ENCODE peak calls at places on chromosomes 3 and 15, in eight cellular contexts. J, Q, O, Y, T, S, U and Z are unnamed samples.
A peak's percentile ranks its signal among the peaks of the same experiment; 100 is the strongest.

GRCh38 chr3:82058809-82059208 is 297.4 kb upstream of the GBE1 start:
- DNase-seq in U (no peak), T (no peak), Q (no peak), J (no peak), O (peak; percentile 7), S (no peak), Y (no peak), Z (no peak)

GRCh38 chr15:29942144-29942543 is 119.9 kb upstream of the TJP1 start:
- DNase-seq in Y (no peak), U (no peak), Q (no peak), J (no peak), S (peak; percentile 39), T (no peak), O (no peak), Z (no peak)

GRCh38 chr3:55828712-55829111 is 341.6 kb upstream of the WNT5A start:
- DNase-seq in S (no peak), U (no peak), Y (no peak), T (no peak), J (peak; percentile 46), Q (no peak), O (no peak), Z (no peak)

GRCh38 chr15:78061963-78062427 is 15.5 kb downstream of the TBC1D2B start:
- DNase-seq in O (no peak), U (peak; percentile 81), S (no peak), T (no peak), Y (no peak), Q (no peak), J (peak; percentile 53), Z (peak; percentile 44)

GRCh38 chr15:69067296-69067695 is 52.8 kb downstream of the NOX5 start:
- DNase-seq in O (no peak), J (no peak), U (no peak), Y (no peak), Q (no peak), T (no peak), S (no peak), Z (peak; percentile 13)

GRCh38 chr15:56160966-56161365 is 82.7 kb downstream of the RFX7 start:
- DNase-seq in O (no peak), J (peak; percentile 14), Q (no peak), S (no peak), T (no peak), Y (no peak), U (no peak), Z (no peak)

GRCh38 chr3:36540898-36541518 is 160.7 kb downstream of the STAC start:
- DNase-seq in S (peak; percentile 35), Q (no peak), T (no peak), U (no peak), Y (no peak), O (no peak), J (peak; percentile 9), Z (peak; percentile 29)

GRCh38 chr3:125443923-125444322 is 68.8 kb upstream of the ZNF148 start:
- DNase-seq in J (peak; percentile 94), U (no peak), Q (no peak), O (no peak), S (no peak), T (no peak), Y (no peak), Z (no peak)

GRCh38 chr15:73923488-73924164 is 2.6 kb upstream of the LOXL1 start:
- DNase-seq in Q (no peak), T (no peak), S (no peak), U (no peak), Y (no peak), O (no peak), J (no peak), Z (no peak)

GRCh38 chr15:39079296-39079834 is 501.5 kb upstream of the THBS1 start:
- DNase-seq in Y (no peak), U (no peak), O (no peak), J (peak; percentile 94), S (peak; percentile 82), T (no peak), Q (no peak), Z (no peak)

GRCh38 chr3:35643391-35643790 is 4.1 kb downstream of the ARPP21 start:
- DNase-seq in Y (no peak), U (no peak), S (no peak), Q (no peak), J (no peak), O (no peak), T (no peak), Z (no peak)

GRCh38 chr3:159824341-159824740 is 164.3 kb upstream of the IL12A start:
- DNase-seq in S (peak; percentile 88), J (peak; percentile 90), Y (peak; percentile 63), U (no peak), O (peak; percentile 33), Q (no peak), T (peak; percentile 75), Z (no peak)

GRCh38 chr3:162111861-162112260 is 615.3 kb downstream of the OTOL1 start:
- DNase-seq in Y (no peak), T (no peak), S (no peak), Q (no peak), J (no peak), U (no peak), O (no peak), Z (no peak)

GRCh38 chr3:49461443-49462171 is 8.5 kb upstream of the DAG1 start:
- DNase-seq in S (peak; percentile 37), U (no peak), Q (peak; percentile 62), O (no peak), J (peak; percentile 57), Y (no peak), T (no peak), Z (no peak)

GRCh38 chr3:194686816-194687637 is 1.3 kb downstream of the FAM43A start:
- DNase-seq in S (no peak), O (no peak), U (peak; percentile 90), T (peak; percentile 61), Q (no peak), Y (peak; percentile 65), J (peak; percentile 58), Z (peak; percentile 56)

GRCh38 chr15:48177383-48177874 is 666 bp downstream of the MYEF2 start:
- DNase-seq in Y (no peak), Q (no peak), S (peak; percentile 48), T (no peak), U (no peak), O (no peak), J (peak; percentile 62), Z (peak; percentile 63)

DNA sequence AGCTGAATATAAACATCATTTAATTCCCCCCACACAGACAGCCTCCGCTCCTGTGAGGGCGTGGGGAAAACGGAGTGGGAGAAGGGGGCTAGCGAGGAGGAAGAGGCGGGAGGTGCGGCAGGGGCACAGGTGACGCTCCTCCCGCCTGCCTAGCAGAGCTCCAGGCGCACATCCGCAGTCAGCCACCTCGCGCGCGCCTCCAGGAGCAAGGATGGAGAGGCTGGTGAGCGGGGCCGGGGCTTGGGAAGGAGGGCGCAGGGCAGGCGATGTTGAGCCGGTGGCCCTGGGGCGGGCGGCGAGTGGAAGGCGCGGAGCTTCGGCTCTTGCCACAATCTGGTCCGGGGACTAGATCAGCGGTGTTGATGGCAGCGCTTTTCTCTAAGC is at the start of gene CD200:
- DNase-seq in T (peak; percentile 82), J (peak; percentile 16), O (peak; percentile 51), S (no peak), Q (peak; percentile 54), Y (peak; percentile 33), U (peak; percentile 90), Z (no peak)
- TF ChIP-seq POLR2A in T (no peak), J (no peak), O (peak; percentile 56), S (no peak), Q (no peak), Y (no peak), U (no peak), Z (no peak)

DNA sequence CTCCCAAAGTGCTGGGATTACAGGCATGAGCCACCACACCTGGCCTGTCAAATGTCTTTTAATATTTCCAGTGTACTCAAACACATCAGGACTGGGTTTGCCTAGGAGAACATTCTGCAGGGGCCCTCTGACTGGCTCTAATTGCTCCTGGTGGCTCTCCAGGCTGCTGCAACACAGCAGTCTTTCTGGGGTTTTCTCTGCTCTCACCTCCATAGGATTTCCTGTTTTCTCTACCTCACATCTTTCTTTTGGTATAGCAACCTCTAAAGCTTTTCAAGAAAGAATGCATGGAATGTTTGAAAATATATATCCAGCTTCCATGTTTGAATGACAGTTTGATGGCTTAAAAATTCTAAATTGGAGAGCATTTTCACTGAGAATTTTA is 83.3 kb upstream of the IGSF10 start:
- DNase-seq in T (no peak), Y (no peak), J (no peak), S (no peak), Q (no peak), U (no peak), O (no peak), Z (no peak)
- TF ChIP-seq POLR2A in T (no peak), Y (no peak), J (no peak), S (no peak), Q (no peak), U (no peak), O (no peak), Z (no peak)

DNA sequence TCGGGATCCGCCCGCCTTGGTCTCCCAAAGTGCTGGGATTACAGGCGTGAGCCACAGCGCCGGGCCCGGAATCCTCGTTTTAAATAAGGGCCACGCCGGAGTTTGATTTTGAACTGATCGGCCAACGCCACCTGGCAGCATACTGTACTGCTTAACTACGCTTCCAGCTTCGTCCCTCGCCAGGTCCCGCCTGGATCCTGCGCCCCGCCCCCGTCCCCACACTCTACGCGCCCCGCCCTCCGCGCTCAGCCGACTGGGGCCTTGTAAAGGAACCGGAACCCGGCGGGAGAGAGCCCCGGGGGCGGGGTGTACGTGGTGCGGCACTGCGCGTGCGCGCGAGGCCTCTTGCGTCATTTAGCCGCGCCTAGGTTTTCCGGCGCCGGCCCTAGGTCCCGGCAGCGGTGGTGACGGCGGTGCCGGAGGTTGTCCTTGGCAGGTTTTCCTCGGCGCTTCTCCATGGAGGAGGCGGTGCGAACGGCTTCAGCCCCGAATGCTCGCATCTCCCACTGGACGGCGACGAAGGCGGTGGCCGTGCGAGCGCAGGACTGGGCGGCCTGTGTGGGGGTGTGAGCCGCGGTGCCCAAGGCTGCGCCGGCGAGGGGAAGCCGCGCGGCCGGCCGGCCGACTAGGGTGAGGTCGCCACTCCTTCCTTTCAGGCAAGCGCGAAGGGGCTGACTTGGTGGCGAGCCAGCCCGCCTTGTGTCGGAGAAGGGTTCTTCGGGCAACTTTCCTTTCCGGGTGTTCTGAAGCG is at the start of gene NIPA2:
- DNase-seq in T (peak; percentile 99), U (peak; percentile 100), O (peak; percentile 97), S (peak; percentile 99), Y (peak; percentile 98), Q (peak; percentile 98), J (peak; percentile 97), Z (peak; percentile 98)
- TF ChIP-seq POLR2A in T (peak; percentile 94), U (no peak), O (peak; percentile 81), S (peak; percentile 85), Y (peak; percentile 88), Q (peak; percentile 78), J (peak; percentile 86), Z (peak; percentile 90)

DNA sequence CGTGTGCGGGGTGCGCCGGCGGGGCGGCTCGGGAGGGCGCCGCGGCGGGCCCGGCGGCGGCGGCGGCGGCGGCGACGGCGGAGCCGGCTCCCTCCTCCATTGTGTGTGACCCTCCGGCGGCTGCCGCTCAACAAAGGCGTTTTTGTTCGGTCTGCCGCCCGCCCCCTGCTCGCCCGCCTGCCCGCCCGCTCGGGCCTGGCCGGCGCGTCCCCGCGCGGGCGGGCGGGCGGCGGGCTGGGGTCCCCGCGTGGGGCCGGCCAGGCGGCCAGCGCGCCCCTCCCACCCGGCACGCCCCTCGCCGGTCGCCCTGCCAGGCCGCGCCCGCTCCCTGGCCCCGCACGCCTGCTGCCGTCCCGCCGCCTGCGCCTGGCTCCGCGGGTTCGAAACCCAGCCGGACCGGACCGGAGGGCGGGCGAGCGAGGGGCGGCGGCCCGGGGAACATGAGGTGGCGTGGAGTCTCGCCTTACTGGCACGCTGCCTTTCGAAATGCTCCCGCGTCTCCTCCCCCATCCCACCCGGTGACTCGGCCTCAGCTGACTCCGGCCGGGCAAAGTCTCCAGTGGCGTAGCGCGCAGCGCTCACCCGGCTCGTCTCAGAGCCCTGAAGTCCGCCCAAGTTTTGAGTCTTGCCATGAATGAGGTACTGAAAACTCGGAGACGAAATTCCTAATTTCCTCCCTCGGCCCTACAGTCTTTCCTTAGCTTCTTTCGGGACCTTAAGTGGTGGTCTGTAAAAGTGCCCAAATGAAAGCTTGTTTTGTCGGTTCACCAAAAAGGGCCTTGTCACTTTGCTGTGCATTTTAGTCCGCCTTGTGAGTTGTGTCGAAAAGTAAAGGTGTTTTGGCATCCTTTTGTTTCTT is 604 bp downstream of the MAPK6 start:
- DNase-seq in J (peak; percentile 89), S (peak; percentile 91), Y (peak; percentile 90), Q (peak; percentile 84), O (peak; percentile 69), U (peak; percentile 97), T (peak; percentile 93), Z (peak; percentile 92)
- TF ChIP-seq POLR2A in J (peak; percentile 92), S (peak; percentile 38), Y (peak; percentile 45), Q (peak; percentile 47), O (peak; percentile 69), U (peak; percentile 36), T (peak; percentile 93), Z (peak; percentile 61)